ENCODE peak calls at places on chromosome 12, in six cellular contexts. N, V, F, Y, H and L are unnamed samples.

GRCh38 chr12:130463259-130463658 is 125.6 kb downstream of the PIWIL1 start:
- DNase-seq in N (no peak), V (no peak), F (no peak), Y (no peak), H (no peak), L (no peak)

GRCh38 chr12:91924827-91925226 is 220.8 kb downstream of the BTG1 start:
- DNase-seq in N (no peak), V (no peak), F (no peak), Y (no peak), H (no peak), L (no peak)

GRCh38 chr12:92208613-92209121 is 63.0 kb upstream of the BTG1 start:
- DNase-seq in N (no peak), V (no peak), F (peak), Y (no peak), H (no peak), L (no peak)

GRCh38 chr12:10235761-10236631 is 23.3 kb downstream of the GABARAPL1 start:
- DNase-seq in N (no peak), V (no peak), F (no peak), Y (no peak), H (peak), L (peak)

GRCh38 chr12:52627395-52628110 is 9.2 kb upstream of the KRT73 start:
- DNase-seq in N (no peak), V (no peak), F (no peak), Y (no peak), H (no peak), L (no peak)

GRCh38 chr12:15563683-15564082 is 225.5 kb downstream of the EPS8 start:
- DNase-seq in N (no peak), V (no peak), F (no peak), Y (no peak), H (no peak), L (no peak)

GRCh38 chr12:89918172-89918880 is 209.7 kb upstream of the ATP2B1 start:
- DNase-seq in N (no peak), V (no peak), F (no peak), Y (no peak), H (no peak), L (no peak)

GRCh38 chr12:50390284-50390683 is 6.1 kb downstream of the FAM186A start:
- DNase-seq in N (no peak), V (no peak), F (no peak), Y (no peak), H (no peak), L (peak)

GRCh38 chr12:20601668-20602280 is 93.4 kb upstream of the SLCO1C1 start:
- DNase-seq in N (no peak), V (no peak), F (no peak), Y (no peak), H (no peak), L (peak)

GRCh38 chr12:14239350-14239934 is 126.0 kb upstream of the ATF7IP start:
- DNase-seq in N (no peak), V (no peak), F (no peak), Y (no peak), H (no peak), L (no peak)

GRCh38 chr12:102479099-102479887 is 1.1 kb downstream of the IGF1 start:
- DNase-seq in N (no peak), V (no peak), F (no peak), Y (no peak), H (no peak), L (no peak)

GRCh38 chr12:39413836-39414771 is 28.8 kb downstream of the KIF21A start:
- DNase-seq in N (no peak), V (no peak), F (no peak), Y (no peak), H (no peak), L (no peak)

GRCh38 chr12:122811777-122812176 is 23.5 kb upstream of the HIP1R start:
- DNase-seq in N (no peak), V (no peak), F (no peak), Y (no peak), H (no peak), L (no peak)

GRCh38 chr12:30968211-30968610 is 41.7 kb downstream of the TSPAN11 start:
- DNase-seq in N (no peak), V (no peak), F (no peak), Y (no peak), H (no peak), L (no peak)

GRCh38 chr12:75162845-75163244 is 46.8 kb downstream of the KCNC2 start:
- DNase-seq in N (no peak), V (no peak), F (no peak), Y (no peak), H (no peak), L (no peak)

GRCh38 chr12:27361372-27361771 is 28.7 kb downstream of the BMAL2 start:
- DNase-seq in N (no peak), V (no peak), F (no peak), Y (no peak), H (no peak), L (no peak)

GRCh38 chr12:111410229-111411186 is 4.8 kb downstream of the SH2B3 start:
- DNase-seq in N (no peak), V (no peak), F (no peak), Y (no peak), H (no peak), L (no peak)

GRCh38 chr12:67441736-67442346 is 172.7 kb downstream of the CAND1 start:
- DNase-seq in N (peak), V (peak), F (peak), Y (peak), H (peak), L (peak)
- TF ChIP-seq POLR2AphosphoS5 in N (no peak), V (no peak), F (no peak), Y (no peak), H (no peak), L (no peak)

GRCh38 chr12:53803194-53803593 is 51.4 kb upstream of the CISTR start:
- DNase-seq in N (no peak), V (no peak), F (no peak), Y (no peak), H (no peak), L (no peak)

GRCh38 chr12:53805067-53805466 is 53.3 kb upstream of the CISTR start:
- DNase-seq in N (no peak), V (no peak), F (no peak), Y (no peak), H (no peak), L (no peak)

GRCh38 chr12:53805801-53806200 is 54.0 kb upstream of the CISTR start:
- DNase-seq in N (no peak), V (no peak), F (no peak), Y (no peak), H (no peak), L (no peak)

GRCh38 chr12:53803703-53804102 is 51.9 kb upstream of the CISTR start:
- DNase-seq in N (no peak), V (no peak), F (no peak), Y (no peak), H (no peak), L (no peak)

GRCh38 chr12:53804429-53804828 is 52.6 kb upstream of the CISTR start:
- DNase-seq in N (peak), V (no peak), F (no peak), Y (no peak), H (no peak), L (no peak)
- TF ChIP-seq POLR2AphosphoS5 in N (no peak), V (no peak), F (no peak), Y (no peak), H (no peak), L (no peak)

GRCh38 chr12:107093547-107094448 is at the start of gene CRY1:
- DNase-seq in N (peak), V (peak), F (peak), Y (peak), H (peak), L (peak)
- TF ChIP-seq POLR2AphosphoS5 in N (peak), V (no peak), F (peak), Y (peak), H (peak), L (no peak)

GRCh38 chr12:119859241-119859640 is 17.9 kb downstream of the CIT start:
- DNase-seq in N (no peak), V (no peak), F (no peak), Y (no peak), H (no peak), L (no peak)
- TF ChIP-seq POLR2AphosphoS5 in N (no peak), V (no peak), F (no peak), Y (no peak), H (no peak), L (no peak)